ENCODE peak calls at places on chromosome 18, in five cellular contexts. Z is thoracic aorta, A is tibial artery, X is psoas muscle, E is left lung. J is an unnamed sample. For H3K4me1, the result is how much of the 10 kb centered on the place peaks cover.

GRCh38 chr18:67600181-67600631 is 83.7 kb upstream of the DSEL start:
- DNase-seq in Z (no peak), A (no peak), X (no peak), E (no peak), J (peak)

GRCh38 chr18:46387426-46388131 is 269.4 kb downstream of the LOXHD1 start:
- DNase-seq in Z (no peak), A (no peak), X (no peak), E (no peak), J (no peak)

GRCh38 chr18:10072659-10073309 is 159.0 kb downstream of the VAPA start:
- DNase-seq in Z (no peak), A (no peak), X (no peak), E (no peak), J (peak)

GRCh38 chr18:44968336-44968735 is 287.6 kb downstream of the SETBP1 start:
- DNase-seq in Z (no peak), A (no peak), X (no peak), E (no peak), J (no peak)

GRCh38 chr18:63979409-63979908 is 9.6 kb downstream of the SERPINB8 start:
- DNase-seq in Z (no peak), A (peak), X (no peak), E (no peak), J (peak)

GRCh38 chr18:54003195-54003594 is 221.3 kb downstream of the MBD2 start:
- DNase-seq in Z (no peak), A (no peak), X (no peak), E (no peak), J (no peak)

GRCh38 chr18:63148449-63149199 is 170.9 kb downstream of the BCL2 start:
- DNase-seq in Z (no peak), A (peak), X (peak), E (no peak), J (no peak)

GRCh38 chr18:55384551-55385275 is 203.3 kb downstream of the TCF4 start:
- DNase-seq in Z (no peak), A (no peak), X (no peak), E (no peak), J (peak)

GRCh38 chr18:11042247-11042646 is 107.1 kb downstream of the PIEZO2 start:
- DNase-seq in Z (no peak), A (no peak), X (no peak), E (no peak), J (no peak)

GRCh38 chr18:715626-716025 is 3.2 kb upstream of the ENOSF1 start:
- DNase-seq in Z (no peak), A (no peak), X (no peak), E (no peak), J (peak)

GRCh38 chr18:44708451-44709083 is 27.9 kb downstream of the SETBP1 start:
- DNase-seq in Z (no peak), A (peak), X (no peak), E (no peak), J (no peak)

GRCh38 chr18:9731380-9731779 is 23.3 kb downstream of the RAB31 start:
- DNase-seq in Z (no peak), A (no peak), X (no peak), E (no peak), J (peak)

GRCh38 chr18:21559195-21559594 is 41.3 kb downstream of the ESCO1 start:
- DNase-seq in Z (no peak), A (no peak), X (no peak), E (no peak), J (no peak)

GRCh38 chr18:44537521-44537920 is 143.2 kb upstream of the SETBP1 start:
- DNase-seq in Z (peak), A (peak), X (no peak), E (peak), J (peak)

GRCh38 chr18:12287684-12288405 is 20.2 kb upstream of the TUBB6 start:
- DNase-seq in Z (peak), A (peak), X (peak), E (peak), J (peak)

GRCh38 chr18:47826157-47827074 is 104.0 kb downstream of the SMAD2 start:
- DNase-seq in Z (no peak), A (no peak), X (no peak), E (no peak), J (no peak)

GRCh38 chr18:50579061-50579774 is 19.3 kb downstream of the MAPK4 start:
- DNase-seq in Z (no peak), A (no peak), X (no peak), E (no peak), J (no peak)

GRCh38 chr18:58449366-58449935 is 179.4 kb downstream of the ALPK2 start:
- DNase-seq in Z (no peak), A (no peak), X (no peak), E (no peak), J (peak)

GRCh38 chr18:32368170-32368569 is 102.5 kb downstream of the GAREM1 start:
- DNase-seq in Z (no peak), A (no peak), X (no peak), E (no peak), J (no peak)

GRCh38 chr18:70289351-70290330 is 796 bp downstream of the SOCS6 start:
- DNase-seq in Z (no peak), A (no peak), X (peak), E (peak), J (peak)

GRCh38 chr18:55401275-55401620 is 186.7 kb downstream of the TCF4 start:
- DNase-seq in Z (no peak), A (no peak), X (no peak), E (no peak), J (no peak)

GRCh38 chr18:58316400-58316942 is 272.4 kb downstream of the NEDD4L start:
- DNase-seq in Z (no peak), A (no peak), X (no peak), E (no peak), J (no peak)

GRCh38 chr18:51069885-51070284 is 39.9 kb downstream of the SMAD4 start:
- DNase-seq in Z (no peak), A (no peak), X (no peak), E (no peak), J (no peak)

GRCh38 chr18:7657937-7658336 is 90.8 kb downstream of the PTPRM start:
- DNase-seq in Z (no peak), A (no peak), X (no peak), E (no peak), J (no peak)

GRCh38 chr18:26307161-26307773 is 81.0 kb downstream of the TAF4B start:
- DNase-seq in Z (no peak), A (no peak), X (no peak), E (no peak), J (peak)

GRCh38 chr18:54805571-54806334 is 22.5 kb upstream of the RAB27B start:
- DNase-seq in Z (no peak), A (no peak), X (no peak), E (no peak), J (peak)

GRCh38 chr18:11733031-11733430 is 44.0 kb downstream of the GNAL start:
- DNase-seq in Z (no peak), A (peak), X (peak), E (peak), J (peak)

GRCh38 chr18:80247403-80247916 is at the start of gene PARD6G:
- DNase-seq in Z (peak), A (peak), X (peak), E (peak), J (peak)
- H3K4me3 ChIP-seq in Z (peak), A (peak), X (peak), E (peak), J (peak)

GRCh38 chr18:77054288-77054605 is 78.3 kb downstream of the MBP start:
- DNase-seq in Z (no peak), A (no peak), X (no peak), E (no peak), J (no peak)
- H3K4me1 ChIP-seq in Z (under half), A (under half), X (half or more), E (under half), J (under half)

GRCh38 chr18:61597321-61597720 is 264.1 kb downstream of the CDH20 start:
- DNase-seq in Z (no peak), A (no peak), X (no peak), E (no peak), J (no peak)
- TF ChIP-seq CTCF in Z (no peak), A (no peak), X (no peak), E (no peak), J (no peak)

GRCh38 chr18:3218817-3219216 is 951 bp downstream of the MYOM1 start:
- DNase-seq in Z (no peak), A (no peak), X (no peak), E (no peak), J (no peak)
- H3K4me3 ChIP-seq in Z (peak), A (peak), X (peak), E (no peak), J (no peak)

GRCh38 chr18:77067315-77068061 is 65.1 kb downstream of the MBP start:
- DNase-seq in Z (peak), A (peak), X (peak), E (peak), J (peak)

GRCh38 chr18:77068321-77068841 is 64.2 kb downstream of the MBP start:
- DNase-seq in Z (no peak), A (no peak), X (no peak), E (no peak), J (peak)

GRCh38 chr18:77069931-77070330 is 62.7 kb downstream of the MBP start:
- DNase-seq in Z (no peak), A (no peak), X (no peak), E (no peak), J (peak)

GRCh38 chr18:77069482-77069881 is 63.1 kb downstream of the MBP start:
- DNase-seq in Z (no peak), A (no peak), X (no peak), E (no peak), J (no peak)

GRCh38 chr18:77068890-77069312 is 63.7 kb downstream of the MBP start:
- DNase-seq in Z (no peak), A (no peak), X (peak), E (no peak), J (no peak)
- H3K4me1 ChIP-seq in Z (half or more), A (under half), X (half or more), E (under half), J (half or more)

GRCh38 chr18:40041951-40042350 is 1913.1 kb upstream of the PIK3C3 start:
- DNase-seq in Z (no peak), A (no peak), X (no peak), E (no peak), J (no peak)
- TF ChIP-seq CTCF in Z (no peak), A (no peak), X (no peak), E (no peak), J (no peak)

J was measured in PC-3.